ENCODE peak calls at places on chromosome 20, in four cellular contexts. Y is K562, A is WTC11, X is HepG2. W is an unnamed sample.
A peak's percentile ranks its signal among the peaks of the same experiment; 100 is the strongest.

GRCh38 chr20:38873050-38873581 is 53.1 kb upstream of the FAM83D start:
- DNase-seq in Y (no peak), A (no peak), X (no peak), W (no peak)

GRCh38 chr20:50126662-50127061 is 13.7 kb upstream of the UBE2V1 start:
- DNase-seq in Y (no peak), A (no peak), X (no peak), W (no peak)

GRCh38 chr20:41783423-41784220 is 165.4 kb upstream of the CHD6 start:
- DNase-seq in Y (no peak), A (no peak), X (no peak), W (no peak)

GRCh38 chr20:62576815-62577214 is 65.5 kb upstream of the SLCO4A1 start:
- DNase-seq in Y (peak; percentile 51), A (peak; percentile 46), X (no peak), W (no peak)

GRCh38 chr20:52684176-52684575 is 288.0 kb upstream of the TSHZ2 start:
- DNase-seq in Y (no peak), A (no peak), X (no peak), W (no peak)

GRCh38 chr20:50472693-50473610 is 37.2 kb upstream of the PTPN1 start:
- DNase-seq in Y (no peak), A (no peak), X (no peak), W (no peak)

GRCh38 chr20:35619196-35620095 is 3.8 kb downstream of the SPAG4 start:
- DNase-seq in Y (no peak), A (peak; percentile 96), X (peak; percentile 94), W (peak; percentile 75)

GRCh38 chr20:19098092-19098491 is 114.3 kb upstream of the SLC24A3 start:
- DNase-seq in Y (no peak), A (no peak), X (no peak), W (no peak)

GRCh38 chr20:62439218-62439617 is 11.9 kb upstream of the RBBP8NL start:
- DNase-seq in Y (no peak), A (no peak), X (no peak), W (no peak)

DNA sequence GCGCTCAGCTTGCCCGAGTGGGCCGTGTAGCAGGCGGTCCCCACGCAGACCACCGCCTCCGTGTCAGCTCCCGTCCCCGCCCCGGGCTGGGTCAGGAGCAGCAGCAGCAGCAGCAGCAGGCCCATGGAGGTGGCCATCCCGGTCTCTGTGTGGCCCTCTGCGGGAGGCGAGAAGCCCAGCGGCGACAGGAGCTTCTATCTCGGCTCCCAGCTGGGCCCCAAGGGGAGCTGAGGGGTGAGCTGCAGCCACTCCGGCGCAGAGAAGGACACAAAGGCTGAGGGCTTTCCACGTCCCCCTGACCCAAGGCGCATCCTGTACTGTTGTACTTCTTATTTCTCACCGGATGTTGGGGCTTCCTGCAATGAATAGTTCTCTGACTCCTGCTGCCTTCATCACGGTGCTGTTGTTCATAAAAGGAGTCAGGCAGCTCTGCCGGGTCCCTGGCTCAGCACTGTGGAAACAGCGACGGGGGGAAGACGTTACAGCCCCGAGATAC is at the start of gene CD93:
- DNase-seq in Y (peak; percentile 17), A (no peak), X (no peak), W (no peak)
- TF ChIP-seq SP1 in Y (no peak), A (no peak), X (no peak), W (no peak)

GRCh38 chr20:4809707-4810106 is 88.0 kb downstream of the PRND start:
- DNase-seq in Y (no peak), A (no peak), X (no peak), W (no peak)
- TF ChIP-seq ELF4 in Y (no peak), A (no peak), X (no peak), W (no peak)

DNA sequence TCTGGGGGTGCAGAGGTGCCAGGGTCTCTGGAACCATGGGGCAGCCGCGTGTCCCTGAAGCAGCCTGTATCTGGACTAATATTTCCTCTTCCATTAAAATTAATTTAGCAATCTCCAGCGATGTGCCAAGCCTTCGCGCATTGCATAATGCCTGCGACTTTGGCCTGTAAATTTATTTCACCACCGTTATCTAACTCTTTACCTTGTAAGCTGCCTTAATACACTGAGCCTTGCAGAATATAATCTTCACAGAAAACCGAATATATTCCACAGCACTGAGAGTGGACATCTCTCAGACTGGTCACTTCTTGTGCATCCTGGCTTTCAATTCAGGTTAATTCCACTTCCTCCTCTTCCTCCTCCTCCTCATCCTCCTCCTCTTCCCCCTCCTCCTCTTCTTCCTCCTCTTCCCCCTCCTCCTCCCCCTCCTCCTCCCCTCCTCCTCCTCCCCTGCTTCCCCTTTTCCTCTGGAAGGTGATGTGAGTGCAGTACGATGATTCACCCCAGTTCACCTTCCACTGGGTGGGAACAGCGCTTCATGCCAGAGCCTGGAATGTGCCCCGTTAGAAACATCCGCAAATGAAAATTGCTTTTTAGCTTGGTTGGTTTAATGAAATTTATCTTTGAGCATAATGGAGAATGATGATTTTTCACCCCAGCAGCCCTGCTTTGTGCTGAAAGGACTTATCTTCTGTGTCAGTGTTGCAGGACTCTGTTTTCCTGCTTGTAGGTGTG is 101.4 kb downstream of the CDH4 start:
- DNase-seq in Y (no peak), A (no peak), X (no peak), W (no peak)
- TF ChIP-seq SP1 in Y (no peak), A (no peak), X (no peak), W (no peak)

DNA sequence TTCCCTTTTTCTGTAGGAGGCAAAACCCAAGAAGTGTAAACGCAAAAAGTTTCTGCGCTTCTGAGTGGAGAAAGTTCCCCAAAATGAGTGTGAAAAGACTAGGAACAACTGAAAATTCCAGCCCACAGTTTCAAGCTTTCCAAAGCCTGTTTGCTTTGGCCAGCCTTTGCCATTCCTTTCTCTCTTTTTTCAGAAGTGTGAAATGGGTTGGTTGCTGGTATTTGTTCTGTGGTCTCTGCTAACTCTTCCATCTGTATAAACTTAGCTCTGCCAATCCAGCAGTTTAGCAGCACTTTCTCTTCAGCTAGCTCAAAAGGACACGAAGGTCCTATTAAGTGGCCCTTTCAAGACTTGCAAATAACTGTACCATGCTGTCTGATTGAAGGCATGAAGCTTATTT is 491.3 kb downstream of the MAFB start:
- DNase-seq in Y (no peak), A (no peak), X (no peak), W (no peak)
- TF ChIP-seq ELF4 in Y (no peak), A (no peak), X (no peak), W (no peak)

GRCh38 chr20:45415822-45416637 is at the start of gene PIGT:
- DNase-seq in Y (peak; percentile 90), A (peak; percentile 82), X (peak; percentile 93), W (peak; percentile 88)

GRCh38 chr20:45416917-45417316 is 976 bp downstream of the PIGT start:
- DNase-seq in Y (no peak), A (no peak), X (no peak), W (no peak)

GRCh38 chr20:45420125-45420524 is 4.2 kb downstream of the PIGT start:
- DNase-seq in Y (no peak), A (no peak), X (no peak), W (no peak)

GRCh38 chr20:45423700-45424099 is 7.8 kb downstream of the PIGT start:
- DNase-seq in Y (no peak), A (no peak), X (no peak), W (no peak)

DNA sequence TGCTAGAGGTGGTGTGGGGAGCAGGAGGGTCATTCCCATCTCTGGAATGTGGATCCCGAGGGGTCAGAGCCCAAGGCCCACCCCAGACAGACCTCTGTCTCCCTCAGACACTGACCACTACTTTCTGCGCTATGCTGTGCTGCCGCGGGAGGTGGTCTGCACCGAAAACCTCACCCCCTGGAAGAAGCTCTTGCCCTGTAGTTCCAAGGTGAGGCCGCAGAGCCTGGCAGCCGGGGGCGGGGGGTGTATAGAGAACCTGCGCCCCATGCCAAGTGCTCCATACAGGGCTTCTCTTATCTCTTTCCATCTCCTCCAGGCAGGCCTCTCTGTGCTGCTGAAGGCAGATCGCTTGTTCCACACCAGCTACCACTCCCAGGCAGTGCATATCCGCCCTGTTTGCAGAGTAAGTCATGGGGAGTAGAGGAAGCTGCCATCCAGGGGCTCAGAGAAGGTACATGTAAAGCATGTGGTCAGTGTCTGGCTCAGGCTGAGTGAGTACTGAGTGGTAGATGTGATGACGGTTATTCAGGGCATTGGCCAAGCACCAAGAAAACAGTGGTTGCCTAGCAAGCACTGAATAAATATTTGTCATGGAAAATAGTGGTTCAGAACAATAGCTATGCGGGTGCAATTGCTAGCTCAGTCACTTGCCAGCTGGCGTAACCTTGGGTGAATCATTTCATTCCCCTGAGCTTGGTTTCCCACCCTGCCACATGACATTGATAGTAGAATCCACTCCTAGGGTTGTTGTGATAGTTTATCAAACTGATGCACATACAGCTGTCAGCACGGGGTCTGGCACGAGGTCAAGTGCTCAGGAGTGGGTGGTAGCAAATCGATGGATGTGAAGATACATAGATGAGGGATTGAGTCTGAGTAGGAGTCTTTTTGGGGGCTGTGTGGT is 3.5 kb downstream of the PIGT start:
- DNase-seq in Y (no peak), A (no peak), X (peak; percentile 35), W (no peak)
- TF ChIP-seq SP1 in Y (no peak), A (no peak), X (no peak), W (no peak)

GRCh38 chr20:44448753-44449546 is 26.7 kb upstream of the TTPAL start:
- DNase-seq in Y (peak; percentile 67), A (peak; percentile 79), X (peak; percentile 68), W (peak; percentile 60)
- TF ChIP-seq ELF4 in Y (no peak), A (no peak), X (no peak), W (no peak)

DNA sequence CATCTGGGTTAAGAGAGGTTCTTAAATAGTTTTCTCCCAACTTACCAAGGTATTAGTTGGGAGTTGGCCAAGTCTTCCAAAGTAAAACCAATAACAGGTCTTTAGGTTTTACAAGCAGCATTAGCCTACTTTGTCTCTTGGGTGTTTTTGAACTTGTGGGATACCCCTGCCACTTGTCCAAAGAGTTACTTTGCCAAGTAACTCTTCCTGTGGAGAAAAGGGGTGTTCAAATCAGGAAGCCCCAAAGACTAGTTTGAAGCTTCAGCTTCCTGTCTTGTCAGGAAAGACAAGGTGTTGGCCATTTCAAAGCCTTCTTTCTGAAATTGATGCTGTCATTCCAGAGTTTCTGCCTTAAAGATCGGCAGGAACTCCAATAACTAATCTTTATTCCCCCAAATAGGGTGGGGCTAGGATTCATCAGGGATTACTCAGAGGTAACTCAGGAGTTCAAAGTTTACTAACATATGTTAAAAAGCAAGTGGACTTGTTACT is 822 bp downstream of the RAB22A start:
- DNase-seq in Y (no peak), A (no peak), X (peak; percentile 57), W (no peak)
- TF ChIP-seq SP1 in Y (no peak), A (no peak), X (no peak), W (no peak)

GRCh38 chr20:25579081-25579770 is 6.1 kb downstream of the NINL start:
- DNase-seq in Y (no peak), A (peak; percentile 30), X (peak; percentile 87), W (no peak)

GRCh38 chr20:25576783-25577530 is 8.4 kb downstream of the NINL start:
- DNase-seq in Y (no peak), A (no peak), X (no peak), W (no peak)

GRCh38 chr20:25584905-25585704 is at the start of gene NINL:
- DNase-seq in Y (peak; percentile 24), A (peak; percentile 87), X (peak; percentile 82), W (peak; percentile 72)

DNA sequence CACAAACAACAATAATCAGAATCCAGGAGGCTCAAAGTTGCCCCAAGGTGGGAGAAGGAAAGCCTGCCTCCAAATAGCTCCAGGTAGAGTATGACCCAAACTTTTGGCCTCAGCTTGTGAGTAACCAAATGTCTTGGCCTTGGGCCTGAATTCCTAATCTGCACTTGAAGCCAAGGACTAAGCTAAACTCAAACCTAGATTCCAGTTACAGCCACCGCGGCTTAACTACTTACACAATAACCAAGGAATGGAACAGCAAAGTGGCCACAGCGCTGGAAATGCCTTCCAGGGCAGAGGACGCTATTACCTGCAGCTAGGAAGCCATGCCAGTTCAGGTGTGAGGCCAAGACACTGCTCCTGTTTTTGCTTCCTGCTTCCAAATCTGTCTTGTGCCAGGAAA is 4.6 kb downstream of the NINL start:
- DNase-seq in Y (no peak), A (no peak), X (no peak), W (no peak)
- TF ChIP-seq ELF4 in Y (no peak), A (no peak), X (no peak), W (no peak)

W was measured in HEK293T.